ENCODE peak calls at places on chromosomes 7 and 10, in four cellular contexts. X is HepG2, J is GM12878, V is K562. R is an unnamed sample.

GRCh38 chr7:17302575-17303142 is 4.2 kb downstream of the AHR start:
- DNase-seq in V (no peak), X (no peak), J (peak; percentile 40), R (no peak)

GRCh38 chr10:38118072-38118807 is 24.1 kb downstream of the ZNF37A start:
- DNase-seq in X (no peak), J (no peak), V (no peak), R (no peak)

GRCh38 chr7:149048805-149049204 is 20.5 kb upstream of the PDIA4 start:
- DNase-seq in V (no peak), J (no peak), X (no peak), R (no peak)

GRCh38 chr7:45920543-45921380 is at the start of gene IGFBP3:
- DNase-seq in J (no peak), V (no peak), X (no peak), R (peak; percentile 90)

GRCh38 chr7:21028990-21029337 is 242.3 kb upstream of the SP8 start:
- DNase-seq in V (no peak), J (no peak), X (no peak), R (no peak)

GRCh38 chr10:70461397-70462348 is 16.9 kb upstream of the PALD1 start:
- DNase-seq in V (peak; percentile 82), J (no peak), X (peak; percentile 37), R (peak; percentile 85)

GRCh38 chr7:16753102-16753931 is at the start of gene TSPAN13:
- DNase-seq in J (no peak), X (peak; percentile 81), V (peak; percentile 93), R (peak; percentile 93)

GRCh38 chr10:22704348-22705341 is 9.7 kb downstream of the PIP4K2A start:
- DNase-seq in X (no peak), J (no peak), V (no peak), R (no peak)

GRCh38 chr7:44431091-44431608 is 59.3 kb downstream of the NUDCD3 start:
- DNase-seq in X (peak; percentile 31), V (peak; percentile 38), J (no peak), R (peak; percentile 47)

GRCh38 chr7:141045842-141046630 is 27.8 kb upstream of the TMEM178B start:
- DNase-seq in X (no peak), V (no peak), J (no peak), R (no peak)

GRCh38 chr10:95275726-95276366 is 15.0 kb downstream of the PDLIM1 start:
- DNase-seq in V (no peak), J (no peak), X (no peak), R (no peak)

GRCh38 chr7:78261302-78261701 is 462.7 kb downstream of the PHTF2 start:
- DNase-seq in X (no peak), V (no peak), J (no peak), R (no peak)

GRCh38 chr7:85023066-85023687 is 163.7 kb downstream of the SEMA3D start:
- DNase-seq in V (peak; percentile 31), J (no peak), X (peak; percentile 21), R (no peak)

GRCh38 chr7:150986099-150986512 is 4.7 kb upstream of the NOS3 start:
- DNase-seq in X (no peak), J (no peak), V (peak; percentile 80), R (peak; percentile 85)

GRCh38 chr10:31620236-31621151 is 301.5 kb downstream of the ZEB1 start:
- DNase-seq in V (peak; percentile 46), X (no peak), J (no peak), R (no peak)

GRCh38 chr10:113692271-113692670 is 12.6 kb downstream of the CASP7 start:
- DNase-seq in V (no peak), X (no peak), J (no peak), R (no peak)

GRCh38 chr7:83148776-83149175 is 13.9 kb downstream of the PCLO start:
- DNase-seq in J (no peak), X (no peak), V (no peak), R (no peak)

GRCh38 chr10:17910144-17910789 is 41.5 kb upstream of the SLC39A12 start:
- DNase-seq in J (peak; percentile 2), V (peak; percentile 26), X (peak; percentile 47), R (peak; percentile 38)

GRCh38 chr7:112981966-112982365 is 104.7 kb downstream of the GPR85 start:
- DNase-seq in V (no peak), X (no peak), J (no peak), R (no peak)

GRCh38 chr10:10138685-10139084 is 879.0 kb upstream of the CELF2 start:
- DNase-seq in X (no peak), V (no peak), J (no peak), R (no peak)

DNA sequence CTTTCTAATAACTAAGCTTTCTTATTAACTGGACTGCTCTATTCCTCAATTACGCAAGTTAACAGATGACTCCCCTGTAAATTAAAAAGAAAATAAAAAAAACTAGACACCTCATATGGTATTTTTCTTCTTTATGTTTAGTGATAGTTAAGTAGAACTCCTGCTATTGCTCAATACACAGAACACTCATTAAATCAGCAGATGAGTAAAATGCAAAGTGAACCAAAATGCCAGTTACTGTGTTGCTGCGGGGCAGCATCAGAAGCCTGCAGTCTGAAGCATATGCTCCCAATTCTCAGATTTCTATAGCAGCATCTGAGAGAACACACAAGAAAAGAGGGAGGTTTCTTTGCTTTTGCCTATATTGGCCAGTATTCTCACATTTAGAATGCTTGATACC is 28.4 kb downstream of the CDK6 start:
- DNase-seq in X (no peak), J (no peak), V (no peak), R (no peak)
- TF ChIP-seq FOXM1 in X (no peak), J (no peak), V (no peak), R (no peak)

DNA sequence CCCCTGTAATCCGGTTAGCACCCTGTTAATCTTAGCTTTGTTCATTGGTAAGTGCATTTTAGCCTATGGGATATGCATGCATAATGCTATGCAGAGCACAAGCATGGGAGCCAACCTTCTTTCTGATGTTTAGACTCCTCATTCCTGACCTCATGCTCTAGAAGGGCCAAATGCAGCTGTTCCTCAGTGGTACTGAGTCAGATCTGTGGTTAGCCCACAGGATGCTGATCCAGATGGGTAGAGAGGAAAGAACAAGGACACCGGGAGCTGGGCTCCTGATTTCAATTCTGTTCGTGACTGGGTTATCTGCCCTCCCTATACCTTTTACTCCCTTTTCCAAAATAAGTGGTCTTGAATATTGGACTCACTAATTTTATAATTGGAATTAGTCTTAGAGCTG is 31.7 kb upstream of the C10orf90 start:
- DNase-seq in X (no peak), J (no peak), V (no peak), R (no peak)
- TF ChIP-seq TAF1 in X (no peak), J (no peak), V (no peak), R (no peak)

GRCh38 chr10:88791924-88792323 is 10.6 kb upstream of the LIPM start:
- DNase-seq in X (peak; percentile 8), J (peak; percentile 17), V (no peak), R (peak; percentile 19)

GRCh38 chr10:88787463-88787862 is 15.1 kb upstream of the LIPM start:
- DNase-seq in V (no peak), X (no peak), J (no peak), R (no peak)

GRCh38 chr10:88794731-88795130 is 7.8 kb upstream of the LIPM start:
- DNase-seq in V (no peak), X (no peak), J (no peak), R (no peak)

GRCh38 chr10:88793747-88794299 is 8.7 kb upstream of the LIPM start:
- DNase-seq in V (no peak), J (peak; percentile 17), X (no peak), R (no peak)

GRCh38 chr10:88792656-88793055 is 9.9 kb upstream of the LIPM start:
- DNase-seq in X (no peak), V (no peak), J (peak; percentile 4), R (no peak)
- TF ChIP-seq FOXM1 in X (no peak), V (no peak), J (no peak), R (no peak)

GRCh38 chr10:8242295-8242872 is 187.9 kb downstream of the GATA3 start:
- DNase-seq in X (no peak), V (no peak), J (no peak), R (no peak)
- TF ChIP-seq TAF1 in X (no peak), V (no peak), J (no peak), R (no peak)

DNA sequence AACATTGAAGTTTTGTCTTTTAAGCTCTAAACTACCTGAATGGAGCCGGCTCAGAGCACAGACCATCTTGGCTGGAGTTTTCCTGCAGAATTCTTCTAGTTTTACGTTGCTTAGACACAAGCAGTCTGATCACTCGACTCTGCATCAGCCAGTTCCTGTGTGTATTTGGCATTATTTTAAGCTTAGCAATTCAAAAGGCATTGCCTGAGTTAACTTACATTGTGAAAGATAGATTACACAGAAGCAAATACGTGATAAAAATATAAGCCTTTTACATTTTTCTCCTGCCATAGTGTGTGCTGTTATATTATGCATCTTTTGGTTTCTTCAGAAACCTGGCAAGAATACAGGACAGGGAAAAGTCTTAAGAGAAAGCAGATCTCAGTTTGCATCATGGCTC is 98.1 kb downstream of the LRRC4 start:
- DNase-seq in J (no peak), V (no peak), X (no peak), R (no peak)
- TF ChIP-seq FOXM1 in J (no peak), V (no peak), X (no peak), R (no peak)